ENCODE peak calls at places on chromosomes 5 and 9, in ten cellular contexts. One of them, this sample, is unnamed.

GRCh38 chr9:38662763-38663593 is 42.6 kb upstream of the ANKRD18A start:
- DNase-seq in mammary epithelial cell: no peak
- DNase-seq in PC-3: peak; percentile 3
- DNase-seq in GM23248: no peak
- DNase-seq in mesenchymal stem cell: peak; percentile 44
- DNase-seq in fibroblast of lung: peak; percentile 12
- DNase-seq in DND-41: no peak
- DNase-seq in HCT116: no peak
- DNase-seq in OCI-LY7: no peak
- DNase-seq in hepatocyte: peak; percentile 30
- DNase-seq in this sample: no peak

GRCh38 chr5:157252741-157253465 is 13.0 kb upstream of the CYFIP2 start:
- DNase-seq in mammary epithelial cell: no peak
- DNase-seq in PC-3: no peak
- DNase-seq in GM23248: peak; percentile 45
- DNase-seq in mesenchymal stem cell: peak; percentile 28
- DNase-seq in fibroblast of lung: peak; percentile 18
- DNase-seq in DND-41: peak; percentile 92
- DNase-seq in HCT116: no peak
- DNase-seq in OCI-LY7: peak; percentile 77
- DNase-seq in hepatocyte: no peak
- DNase-seq in this sample: peak; percentile 76

GRCh38 chr5:101292199-101292598 is 389.1 kb upstream of the ST8SIA4 start:
- DNase-seq in mammary epithelial cell: no peak
- DNase-seq in PC-3: peak; percentile 25
- DNase-seq in GM23248: no peak
- DNase-seq in mesenchymal stem cell: no peak
- DNase-seq in fibroblast of lung: no peak
- DNase-seq in DND-41: no peak
- DNase-seq in HCT116: no peak
- DNase-seq in OCI-LY7: no peak
- DNase-seq in hepatocyte: no peak
- DNase-seq in this sample: no peak

GRCh38 chr9:15696979-15697378 is 144.1 kb downstream of the CCDC171 start:
- DNase-seq in mammary epithelial cell: no peak
- DNase-seq in PC-3: peak; percentile 8
- DNase-seq in GM23248: peak; percentile 28
- DNase-seq in mesenchymal stem cell: peak; percentile 65
- DNase-seq in fibroblast of lung: peak; percentile 60
- DNase-seq in DND-41: no peak
- DNase-seq in HCT116: no peak
- DNase-seq in OCI-LY7: no peak
- DNase-seq in hepatocyte: no peak
- DNase-seq in this sample: no peak

GRCh38 chr5:23302438-23302837 is 205.0 kb upstream of the PRDM9 start:
- DNase-seq in mammary epithelial cell: no peak
- DNase-seq in PC-3: no peak
- DNase-seq in GM23248: no peak
- DNase-seq in mesenchymal stem cell: no peak
- DNase-seq in fibroblast of lung: no peak
- DNase-seq in DND-41: no peak
- DNase-seq in HCT116: no peak
- DNase-seq in OCI-LY7: no peak
- DNase-seq in hepatocyte: no peak
- DNase-seq in this sample: no peak

GRCh38 chr5:59126665-59127354 is 543.9 kb downstream of the RAB3C start:
- DNase-seq in mammary epithelial cell: no peak
- DNase-seq in PC-3: no peak
- DNase-seq in GM23248: peak; percentile 54
- DNase-seq in mesenchymal stem cell: peak; percentile 59
- DNase-seq in fibroblast of lung: peak; percentile 66
- DNase-seq in DND-41: no peak
- DNase-seq in HCT116: no peak
- DNase-seq in OCI-LY7: no peak
- DNase-seq in hepatocyte: no peak
- DNase-seq in this sample: no peak

GRCh38 chr9:86353591-86354047 is 591 bp downstream of the TUT7 start:
- DNase-seq in mammary epithelial cell: peak; percentile 62
- DNase-seq in PC-3: peak; percentile 51
- DNase-seq in GM23248: peak; percentile 55
- DNase-seq in mesenchymal stem cell: no peak
- DNase-seq in fibroblast of lung: no peak
- DNase-seq in DND-41: no peak
- DNase-seq in HCT116: no peak
- DNase-seq in OCI-LY7: peak; percentile 49
- DNase-seq in hepatocyte: peak; percentile 58
- DNase-seq in this sample: peak; percentile 72

GRCh38 chr5:14298126-14298847 is 155.1 kb downstream of the TRIO start:
- DNase-seq in mammary epithelial cell: peak; percentile 63
- DNase-seq in PC-3: peak; percentile 51
- DNase-seq in GM23248: peak; percentile 70
- DNase-seq in mesenchymal stem cell: no peak
- DNase-seq in fibroblast of lung: peak; percentile 40
- DNase-seq in DND-41: no peak
- DNase-seq in HCT116: no peak
- DNase-seq in OCI-LY7: no peak
- DNase-seq in hepatocyte: no peak
- DNase-seq in this sample: no peak

DNA sequence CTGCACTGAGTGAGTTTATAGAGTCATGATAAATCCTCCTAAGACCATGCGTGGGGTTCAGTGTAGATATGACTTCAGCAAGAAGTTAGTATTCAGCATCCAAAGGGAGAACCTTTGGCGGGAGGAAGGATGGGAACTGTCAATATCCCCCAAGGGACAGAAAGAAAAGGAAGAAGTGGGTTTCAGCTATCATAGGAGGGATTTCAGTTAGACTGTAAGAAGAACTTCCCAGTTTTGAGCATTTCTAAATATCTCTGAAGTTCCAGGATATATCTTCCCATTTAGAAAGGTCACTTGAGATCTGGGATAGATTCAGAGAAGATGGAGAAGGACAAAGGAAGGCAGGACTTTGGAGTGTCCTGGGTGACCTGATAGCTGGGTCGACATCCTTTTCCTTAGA is 927 bp downstream of the KCNMB1 start:
- DNase-seq in mammary epithelial cell: no peak
- DNase-seq in PC-3: no peak
- DNase-seq in GM23248: no peak
- DNase-seq in mesenchymal stem cell: no peak
- DNase-seq in fibroblast of lung: no peak
- DNase-seq in DND-41: no peak
- DNase-seq in HCT116: no peak
- DNase-seq in OCI-LY7: no peak
- DNase-seq in hepatocyte: no peak
- DNase-seq in this sample: no peak
- H3K4me3 ChIP-seq in mammary epithelial cell: no peak overlapping the region
- H3K4me3 ChIP-seq in PC-3: no peak overlapping the region
- H3K4me3 ChIP-seq in GM23248: no peak overlapping the region
- H3K4me3 ChIP-seq in mesenchymal stem cell: no peak overlapping the region
- H3K4me3 ChIP-seq in fibroblast of lung: no peak overlapping the region
- H3K4me3 ChIP-seq in DND-41: no peak overlapping the region
- H3K4me3 ChIP-seq in HCT116: no peak overlapping the region
- H3K4me3 ChIP-seq in OCI-LY7: no peak overlapping the region
- H3K4me3 ChIP-seq in hepatocyte: no peak overlapping the region
- H3K4me3 ChIP-seq in this sample: no peak overlapping the region

DNA sequence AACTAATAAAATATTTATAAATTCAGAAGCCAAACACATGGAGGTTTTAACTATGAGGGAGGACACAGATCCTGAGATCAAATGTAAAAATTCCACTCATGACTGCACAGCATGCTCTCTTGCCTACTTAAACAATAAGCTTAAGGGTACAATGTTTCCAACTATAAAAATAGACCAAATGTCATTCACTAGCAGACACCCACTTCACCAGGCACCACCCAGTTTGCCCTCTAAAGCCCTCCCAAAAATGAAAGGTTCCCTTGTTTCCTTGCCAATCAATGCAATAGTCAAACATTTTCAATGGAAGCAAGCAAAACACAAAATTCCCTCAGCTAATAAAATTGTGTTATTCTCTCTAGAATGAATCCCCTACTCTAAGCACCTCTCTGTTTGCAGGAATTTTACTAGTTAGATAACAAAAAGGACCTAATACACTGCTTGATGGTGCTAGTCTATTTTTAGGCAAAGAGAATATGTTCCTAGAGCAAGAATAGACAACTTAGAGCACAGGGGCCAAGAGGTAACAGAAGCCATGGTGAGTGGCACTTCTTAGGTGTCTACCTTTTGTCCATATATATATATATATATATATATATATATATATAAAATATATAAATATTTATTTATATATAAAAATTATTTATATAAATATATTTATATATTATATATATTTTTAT is 135.3 kb downstream of the HOMER1 start:
- DNase-seq in mammary epithelial cell: no peak
- DNase-seq in PC-3: no peak
- DNase-seq in GM23248: no peak
- DNase-seq in mesenchymal stem cell: no peak
- DNase-seq in fibroblast of lung: no peak
- DNase-seq in DND-41: no peak
- DNase-seq in HCT116: no peak
- DNase-seq in OCI-LY7: no peak
- DNase-seq in hepatocyte: no peak
- DNase-seq in this sample: no peak
- H3K4me2 ChIP-seq in mammary epithelial cell: no peak overlapping the region
- H3K4me2 ChIP-seq in PC-3: no peak overlapping the region
- H3K4me2 ChIP-seq in GM23248: no peak overlapping the region
- H3K4me2 ChIP-seq in mesenchymal stem cell: no peak overlapping the region
- H3K4me2 ChIP-seq in fibroblast of lung: no peak overlapping the region
- H3K4me2 ChIP-seq in DND-41: no peak overlapping the region
- H3K4me2 ChIP-seq in HCT116: no peak overlapping the region
- H3K4me2 ChIP-seq in OCI-LY7: no peak overlapping the region
- H3K4me2 ChIP-seq in hepatocyte: no peak overlapping the region
- H3K4me2 ChIP-seq in this sample: no peak overlapping the region

GRCh38 chr9:130443840-130444492 is 795 bp upstream of the ASS1 start:
- DNase-seq in mammary epithelial cell: no peak
- DNase-seq in PC-3: no peak
- DNase-seq in GM23248: peak; percentile 50
- DNase-seq in mesenchymal stem cell: no peak
- DNase-seq in fibroblast of lung: no peak
- DNase-seq in DND-41: no peak
- DNase-seq in HCT116: no peak
- DNase-seq in OCI-LY7: no peak
- DNase-seq in hepatocyte: no peak
- DNase-seq in this sample: no peak

GRCh38 chr9:130443456-130443801 is 1.3 kb upstream of the ASS1 start:
- DNase-seq in mammary epithelial cell: no peak
- DNase-seq in PC-3: no peak
- DNase-seq in GM23248: no peak
- DNase-seq in mesenchymal stem cell: no peak
- DNase-seq in fibroblast of lung: no peak
- DNase-seq in DND-41: no peak
- DNase-seq in HCT116: no peak
- DNase-seq in OCI-LY7: no peak
- DNase-seq in hepatocyte: no peak
- DNase-seq in this sample: no peak

GRCh38 chr9:130446111-130446861 is 1.5 kb downstream of the ASS1 start:
- DNase-seq in mammary epithelial cell: peak; percentile 23
- DNase-seq in PC-3: peak; percentile 52
- DNase-seq in GM23248: peak; percentile 97
- DNase-seq in mesenchymal stem cell: peak; percentile 49
- DNase-seq in fibroblast of lung: peak; percentile 89
- DNase-seq in DND-41: no peak
- DNase-seq in HCT116: no peak
- DNase-seq in OCI-LY7: no peak
- DNase-seq in hepatocyte: peak; percentile 67
- DNase-seq in this sample: no peak

GRCh38 chr9:130445268-130445983 is 665 bp downstream of the ASS1 start:
- DNase-seq in mammary epithelial cell: peak; percentile 72
- DNase-seq in PC-3: peak; percentile 27
- DNase-seq in GM23248: peak; percentile 83
- DNase-seq in mesenchymal stem cell: peak; percentile 81
- DNase-seq in fibroblast of lung: no peak
- DNase-seq in DND-41: no peak
- DNase-seq in HCT116: no peak
- DNase-seq in OCI-LY7: no peak
- DNase-seq in hepatocyte: peak; percentile 78
- DNase-seq in this sample: no peak

DNA sequence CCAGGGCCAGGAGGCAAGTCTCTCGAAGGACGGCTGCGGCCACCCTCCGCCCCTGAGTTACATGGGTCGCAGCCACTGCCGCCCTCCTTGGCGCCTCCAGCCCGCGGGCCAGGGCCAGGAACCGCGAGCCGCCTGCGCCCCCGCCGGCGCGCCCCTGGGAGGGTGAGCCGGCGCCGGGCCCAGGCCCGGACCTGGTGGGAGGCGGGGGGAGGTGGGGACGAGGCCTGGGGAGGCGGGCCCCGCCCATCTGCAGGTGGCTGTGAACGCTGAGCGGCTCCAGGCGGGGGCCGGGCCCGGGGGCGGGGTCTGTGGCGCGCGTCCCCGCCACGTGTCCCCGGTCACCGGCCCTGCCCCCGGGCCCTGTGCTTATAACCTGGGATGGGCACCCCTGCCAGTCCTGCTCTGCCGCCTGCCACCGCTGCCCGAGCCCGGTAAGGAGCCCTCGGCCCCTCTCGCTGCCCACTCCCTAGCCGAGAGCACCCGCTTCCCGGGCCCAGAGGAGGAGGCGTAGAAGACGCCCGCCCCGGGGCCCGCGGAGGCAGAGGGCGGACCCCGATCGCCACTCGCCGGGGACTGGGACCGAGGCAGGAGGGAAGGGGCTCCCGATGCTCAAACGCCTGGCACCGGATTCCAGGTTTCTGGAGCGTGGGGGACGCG is at the start of gene ASS1:
- DNase-seq in mammary epithelial cell: peak; percentile 29
- DNase-seq in PC-3: peak; percentile 69
- DNase-seq in GM23248: peak; percentile 70
- DNase-seq in mesenchymal stem cell: no peak
- DNase-seq in fibroblast of lung: no peak
- DNase-seq in DND-41: no peak
- DNase-seq in HCT116: no peak
- DNase-seq in OCI-LY7: peak; percentile 13
- DNase-seq in hepatocyte: peak; percentile 91
- DNase-seq in this sample: no peak
- H3K4me3 ChIP-seq in mammary epithelial cell: peak within 1 kb of the TSS; percentile 61
- H3K4me3 ChIP-seq in PC-3: peak within 1 kb of the TSS; percentile 76
- H3K4me3 ChIP-seq in GM23248: peak within 1 kb of the TSS; percentile 82
- H3K4me3 ChIP-seq in mesenchymal stem cell: peak within 1 kb of the TSS; percentile 87
- H3K4me3 ChIP-seq in fibroblast of lung: peak within 1 kb of the TSS; percentile 48
- H3K4me3 ChIP-seq in DND-41: no peak within 1 kb of the TSS
- H3K4me3 ChIP-seq in HCT116: peak within 1 kb of the TSS; percentile 68
- H3K4me3 ChIP-seq in OCI-LY7: no peak within 1 kb of the TSS
- H3K4me3 ChIP-seq in hepatocyte: peak within 1 kb of the TSS; percentile 85
- H3K4me3 ChIP-seq in this sample: no peak within 1 kb of the TSS

GRCh38 chr5:39073759-39074008 is 515 bp downstream of the RICTOR start:
- DNase-seq in mammary epithelial cell: no peak
- DNase-seq in PC-3: no peak
- DNase-seq in GM23248: no peak
- DNase-seq in mesenchymal stem cell: no peak
- DNase-seq in fibroblast of lung: no peak
- DNase-seq in DND-41: no peak
- DNase-seq in HCT116: no peak
- DNase-seq in OCI-LY7: no peak
- DNase-seq in hepatocyte: no peak
- DNase-seq in this sample: no peak

GRCh38 chr5:39074009-39074886 is at the start of gene RICTOR:
- DNase-seq in mammary epithelial cell: peak; percentile 91
- DNase-seq in PC-3: peak; percentile 93
- DNase-seq in GM23248: peak; percentile 95
- DNase-seq in mesenchymal stem cell: peak; percentile 89
- DNase-seq in fibroblast of lung: peak; percentile 82
- DNase-seq in DND-41: peak; percentile 91
- DNase-seq in HCT116: no peak
- DNase-seq in OCI-LY7: peak; percentile 92
- DNase-seq in hepatocyte: peak; percentile 96
- DNase-seq in this sample: peak; percentile 96

GRCh38 chr5:39079147-39079546 is 4.9 kb upstream of the RICTOR start:
- DNase-seq in mammary epithelial cell: no peak
- DNase-seq in PC-3: no peak
- DNase-seq in GM23248: no peak
- DNase-seq in mesenchymal stem cell: no peak
- DNase-seq in fibroblast of lung: no peak
- DNase-seq in DND-41: no peak
- DNase-seq in HCT116: no peak
- DNase-seq in OCI-LY7: no peak
- DNase-seq in hepatocyte: no peak
- DNase-seq in this sample: no peak

GRCh38 chr5:39076757-39077475 is 2.7 kb upstream of the RICTOR start:
- DNase-seq in mammary epithelial cell: peak; percentile 62
- DNase-seq in PC-3: peak; percentile 89
- DNase-seq in GM23248: peak; percentile 51
- DNase-seq in mesenchymal stem cell: peak; percentile 66
- DNase-seq in fibroblast of lung: peak; percentile 45
- DNase-seq in DND-41: no peak
- DNase-seq in HCT116: no peak
- DNase-seq in OCI-LY7: peak; percentile 49
- DNase-seq in hepatocyte: no peak
- DNase-seq in this sample: peak; percentile 76

GRCh38 chr5:39076101-39076756 is 2.0 kb upstream of the RICTOR start:
- DNase-seq in mammary epithelial cell: no peak
- DNase-seq in PC-3: no peak
- DNase-seq in GM23248: no peak
- DNase-seq in mesenchymal stem cell: no peak
- DNase-seq in fibroblast of lung: no peak
- DNase-seq in DND-41: no peak
- DNase-seq in HCT116: no peak
- DNase-seq in OCI-LY7: no peak
- DNase-seq in hepatocyte: no peak
- DNase-seq in this sample: no peak
- H3K4me2 ChIP-seq in mammary epithelial cell: peak overlapping the region; percentile 86
- H3K4me2 ChIP-seq in PC-3: peak overlapping the region; percentile 86
- H3K4me2 ChIP-seq in GM23248: peak overlapping the region; percentile 71
- H3K4me2 ChIP-seq in mesenchymal stem cell: no peak overlapping the region
- H3K4me2 ChIP-seq in fibroblast of lung: peak overlapping the region; percentile 40
- H3K4me2 ChIP-seq in DND-41: peak overlapping the region; percentile 4
- H3K4me2 ChIP-seq in HCT116: peak overlapping the region; percentile 76
- H3K4me2 ChIP-seq in OCI-LY7: peak overlapping the region; percentile 55
- H3K4me2 ChIP-seq in hepatocyte: no peak overlapping the region
- H3K4me2 ChIP-seq in this sample: peak overlapping the region; percentile 96